ENCODE peak calls at places on chromosome 5, in five cellular contexts. K, J, G, X and Q are unnamed samples.

GRCh38 chr5:90434116-90434714 is 24.7 kb upstream of the CETN3 start:
- DNase-seq in J (peak), K (peak), X (peak), G (no peak), Q (no peak)

GRCh38 chr5:93107141-93107540 is 473.9 kb downstream of the NR2F1-AS1 start:
- DNase-seq in J (no peak), G (no peak), K (no peak), X (peak), Q (no peak)

GRCh38 chr5:181200816-181201215 is 4.2 kb downstream of the TRIM7 start:
- DNase-seq in J (peak), X (no peak), G (no peak), K (no peak), Q (no peak)

GRCh38 chr5:61330341-61330878 is 1.6 kb upstream of the ZSWIM6 start:
- DNase-seq in K (peak), X (peak), G (peak), J (no peak), Q (peak)

GRCh38 chr5:159638954-159639559 is 277.2 kb upstream of the ADRA1B start:
- DNase-seq in J (no peak), K (peak), G (no peak), X (no peak), Q (no peak)

GRCh38 chr5:142097681-142098080 is 10.9 kb upstream of the NDFIP1 start:
- DNase-seq in X (no peak), J (no peak), G (no peak), K (no peak), Q (no peak)

GRCh38 chr5:123438902-123439301 is 15.7 kb upstream of the CEP120 start:
- DNase-seq in K (no peak), J (no peak), G (no peak), X (no peak), Q (no peak)

GRCh38 chr5:156396063-156396829 is 69.3 kb downstream of the SGCD start:
- DNase-seq in K (peak), J (no peak), G (no peak), X (no peak), Q (no peak)

GRCh38 chr5:45521067-45521466 is 175.1 kb downstream of the HCN1 start:
- DNase-seq in J (peak), K (no peak), X (no peak), G (no peak), Q (no peak)

GRCh38 chr5:133236541-133236951 is 184.7 kb downstream of the HSPA4 start:
- DNase-seq in K (no peak), J (no peak), G (no peak), X (no peak), Q (no peak)

GRCh38 chr5:12825163-12825562 is 920.9 kb upstream of the CTNND2 start:
- DNase-seq in X (no peak), K (no peak), G (no peak), J (no peak), Q (no peak)
- H3K4me3 ChIP-seq in X (no peak), K (no peak), G (no peak), J (no peak), Q (no peak)

GRCh38 chr5:8417316-8418048 is 548.5 kb downstream of the MTRR start:
- DNase-seq in K (no peak), J (no peak), G (no peak), X (no peak), Q (no peak)

GRCh38 chr5:8410618-8411017 is 541.7 kb downstream of the MTRR start:
- DNase-seq in K (no peak), X (no peak), G (no peak), J (no peak), Q (no peak)

GRCh38 chr5:8418049-8418426 is 549.1 kb downstream of the MTRR start:
- DNase-seq in X (no peak), J (no peak), K (no peak), G (no peak), Q (no peak)

DNA sequence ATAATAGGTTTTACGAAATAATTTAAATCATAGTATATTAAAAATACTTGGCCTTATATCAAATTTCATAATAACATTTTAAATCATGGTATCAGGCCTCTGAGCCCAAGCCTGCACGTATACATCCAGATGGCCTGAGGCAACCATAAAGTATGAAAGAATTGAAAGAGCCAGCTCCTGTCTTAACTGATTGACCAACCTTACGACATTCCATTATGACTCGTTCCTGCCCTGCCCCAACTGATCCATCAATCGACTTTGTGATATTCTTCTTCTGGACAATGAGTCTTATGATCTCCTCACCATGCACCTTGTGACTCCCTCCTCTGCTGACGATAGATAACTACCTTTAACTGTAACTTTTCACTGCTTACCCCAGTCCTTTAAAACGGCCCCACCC is 545.0 kb downstream of the MTRR start:
- DNase-seq in X (no peak), G (no peak), J (no peak), K (no peak), Q (no peak)
- H3K27ac ChIP-seq in X (no peak), G (no peak), J (no peak), K (no peak), Q (no peak)

DNA sequence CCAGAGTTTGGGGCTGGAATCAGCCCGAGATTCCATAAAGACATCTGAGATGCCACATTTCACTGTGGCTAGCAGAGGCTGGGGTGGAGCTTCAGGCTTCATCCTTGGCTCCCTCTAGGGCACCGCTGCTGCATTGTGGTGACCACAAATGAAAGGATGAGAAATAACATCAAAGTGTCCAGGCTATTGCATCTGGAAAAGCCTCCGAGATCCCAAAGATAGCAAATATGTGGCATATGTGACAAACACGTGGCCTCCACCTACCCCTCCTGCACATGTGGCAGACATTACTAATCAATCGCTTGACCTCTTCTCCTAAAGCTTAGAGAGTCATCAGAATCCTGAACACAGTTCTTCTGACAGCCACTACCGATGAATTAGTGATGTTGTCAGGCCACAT is 4.5 kb downstream of the SPARC start:
- DNase-seq in K (peak), G (no peak), J (no peak), X (no peak), Q (no peak)
- H3K4me3 ChIP-seq in K (peak), G (peak), J (no peak), X (no peak), Q (peak)

DNA sequence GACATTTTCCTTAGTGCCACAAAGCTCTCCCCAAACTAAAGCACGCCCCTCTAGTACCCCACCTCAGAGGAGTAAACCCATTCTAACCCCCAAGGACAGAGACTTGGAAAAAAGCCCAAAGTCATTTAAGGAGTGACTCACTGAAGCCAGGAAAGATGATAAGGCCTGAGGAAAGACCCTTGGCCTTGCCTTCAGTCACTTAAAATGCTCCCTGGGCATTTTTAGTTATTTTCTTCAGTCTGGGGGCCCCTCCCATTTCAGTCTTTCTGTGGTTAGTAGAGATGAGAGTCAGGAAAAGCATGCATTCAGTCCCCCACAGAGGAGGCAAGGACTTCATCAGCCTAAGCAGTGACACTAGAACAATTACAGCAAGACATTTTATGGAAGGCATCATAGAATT is 13.7 kb upstream of the TLX3 start:
- DNase-seq in K (no peak), G (no peak), J (peak), X (no peak), Q (no peak)
- H3K27ac ChIP-seq in K (no peak), G (no peak), J (no peak), X (no peak), Q (no peak)

GRCh38 chr5:144166696-144167095 is 3.8 kb downstream of the YIPF5 start:
- DNase-seq in X (no peak), J (no peak), K (peak), G (no peak), Q (no peak)

GRCh38 chr5:144169904-144170275 is 569 bp downstream of the YIPF5 start:
- DNase-seq in K (no peak), X (no peak), G (no peak), J (no peak), Q (no peak)

GRCh38 chr5:144167998-144168397 is 2.5 kb downstream of the YIPF5 start:
- DNase-seq in X (no peak), J (no peak), K (no peak), G (no peak), Q (no peak)

GRCh38 chr5:144170276-144171024 is at the start of the genes KCTD16 and YIPF5:
- DNase-seq in J (peak), K (peak), X (peak), G (peak), Q (peak)
- H3K4me3 ChIP-seq in J (peak), K (peak), X (peak), G (peak), Q (peak)

GRCh38 chr5:31774779-31775178 is 135.8 kb downstream of the PDZD2 start:
- DNase-seq in J (no peak), K (no peak), X (no peak), G (no peak), Q (no peak)

GRCh38 chr5:31771045-31771444 is 132.1 kb downstream of the PDZD2 start:
- DNase-seq in K (no peak), J (peak), X (no peak), G (no peak), Q (no peak)

GRCh38 chr5:31768784-31769183 is 129.9 kb downstream of the PDZD2 start:
- DNase-seq in K (no peak), J (no peak), G (no peak), X (no peak), Q (no peak)

GRCh38 chr5:31770157-31770556 is 131.2 kb downstream of the PDZD2 start:
- DNase-seq in G (no peak), X (no peak), J (no peak), K (no peak), Q (no peak)

DNA sequence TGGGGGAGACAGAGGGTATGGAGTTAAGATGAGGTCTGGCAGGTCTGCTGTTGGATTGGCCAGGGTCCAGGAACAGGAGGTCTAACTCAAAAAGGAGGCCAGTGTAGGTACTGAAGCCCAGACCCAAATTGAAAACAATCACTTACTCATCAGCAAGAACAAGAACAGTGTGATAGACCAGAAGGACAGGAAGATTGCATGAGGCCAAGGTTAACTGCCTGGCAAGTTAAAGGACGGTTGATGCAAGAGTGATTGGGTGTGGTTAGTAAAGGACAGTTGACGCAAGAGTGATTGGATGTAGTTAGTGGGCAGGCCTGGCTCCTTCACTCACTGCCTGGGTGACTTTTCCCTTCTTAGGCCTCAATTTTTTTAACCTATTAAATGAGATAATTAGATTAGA is 132.6 kb downstream of the PDZD2 start:
- DNase-seq in J (no peak), K (no peak), X (no peak), G (no peak), Q (no peak)
- H3K27ac ChIP-seq in J (no peak), K (no peak), X (no peak), G (no peak), Q (no peak)